ENCODE peak calls at places on chromosome 2, in seven cellular contexts. One of them, this sample, is unnamed.

GRCh38 chr2:47089083-47089464 is 66.0 kb downstream of the STPG4 start:
- DNase-seq in H1: no peak
- DNase-seq in IMR-90: peak
- DNase-seq in trophoblast cell: peak
- DNase-seq in mesenchymal stem cell: peak
- DNase-seq in mesendoderm: peak
- DNase-seq in H9: no peak
- DNase-seq in this sample: no peak

GRCh38 chr2:148971547-148971946 is 67.0 kb upstream of the LYPD6B start:
- DNase-seq in H1: no peak
- DNase-seq in IMR-90: no peak
- DNase-seq in trophoblast cell: no peak
- DNase-seq in mesenchymal stem cell: no peak
- DNase-seq in mesendoderm: no peak
- DNase-seq in H9: no peak
- DNase-seq in this sample: no peak

GRCh38 chr2:50039445-50039844 is 885.1 kb upstream of the FSHR start:
- DNase-seq in H1: no peak
- DNase-seq in IMR-90: no peak
- DNase-seq in trophoblast cell: no peak
- DNase-seq in mesenchymal stem cell: no peak
- DNase-seq in mesendoderm: no peak
- DNase-seq in H9: no peak
- DNase-seq in this sample: no peak

GRCh38 chr2:25323042-25323514 is 18.6 kb downstream of the DNMT3A start:
- DNase-seq in H1: peak
- DNase-seq in IMR-90: peak
- DNase-seq in trophoblast cell: peak
- DNase-seq in mesenchymal stem cell: peak
- DNase-seq in mesendoderm: peak
- DNase-seq in H9: peak
- DNase-seq in this sample: no peak

GRCh38 chr2:135132314-135132713 is 80.2 kb downstream of the RAB3GAP1 start:
- DNase-seq in H1: no peak
- DNase-seq in IMR-90: peak
- DNase-seq in trophoblast cell: no peak
- DNase-seq in mesenchymal stem cell: peak
- DNase-seq in mesendoderm: no peak
- DNase-seq in H9: no peak
- DNase-seq in this sample: no peak

GRCh38 chr2:9373047-9373446 is 50.3 kb downstream of the ITGB1BP1 start:
- DNase-seq in H1: no peak
- DNase-seq in IMR-90: no peak
- DNase-seq in trophoblast cell: no peak
- DNase-seq in mesenchymal stem cell: no peak
- DNase-seq in mesendoderm: no peak
- DNase-seq in H9: no peak
- DNase-seq in this sample: no peak

GRCh38 chr2:9982248-9982647 is 30.8 kb downstream of the GRHL1 start:
- DNase-seq in H1: no peak
- DNase-seq in IMR-90: peak
- DNase-seq in trophoblast cell: no peak
- DNase-seq in mesenchymal stem cell: no peak
- DNase-seq in mesendoderm: no peak
- DNase-seq in H9: no peak
- DNase-seq in this sample: no peak

GRCh38 chr2:172964511-172964910 is 111.1 kb upstream of the MAP3K20 start:
- DNase-seq in H1: no peak
- DNase-seq in IMR-90: peak
- DNase-seq in trophoblast cell: no peak
- DNase-seq in mesenchymal stem cell: peak
- DNase-seq in mesendoderm: no peak
- DNase-seq in H9: no peak
- DNase-seq in this sample: no peak

GRCh38 chr2:18001671-18002070 is 123.2 kb downstream of the KCNS3 start:
- DNase-seq in H1: no peak
- DNase-seq in IMR-90: no peak
- DNase-seq in trophoblast cell: no peak
- DNase-seq in mesenchymal stem cell: no peak
- DNase-seq in mesendoderm: no peak
- DNase-seq in H9: peak
- DNase-seq in this sample: no peak

GRCh38 chr2:58063641-58064040 is 17.0 kb downstream of the VRK2 start:
- DNase-seq in H1: no peak
- DNase-seq in IMR-90: peak
- DNase-seq in trophoblast cell: peak
- DNase-seq in mesenchymal stem cell: peak
- DNase-seq in mesendoderm: no peak
- DNase-seq in H9: no peak
- DNase-seq in this sample: no peak

GRCh38 chr2:29749041-29749440 is 172.3 kb downstream of the ALK start:
- DNase-seq in H1: no peak
- DNase-seq in IMR-90: no peak
- DNase-seq in trophoblast cell: no peak
- DNase-seq in mesenchymal stem cell: no peak
- DNase-seq in mesendoderm: no peak
- DNase-seq in H9: no peak
- DNase-seq in this sample: no peak

GRCh38 chr2:128511731-128512663 is 193.3 kb upstream of the HS6ST1 start:
- DNase-seq in H1: no peak
- DNase-seq in IMR-90: no peak
- DNase-seq in trophoblast cell: no peak
- DNase-seq in mesenchymal stem cell: no peak
- DNase-seq in mesendoderm: no peak
- DNase-seq in H9: no peak
- DNase-seq in this sample: no peak

GRCh38 chr2:38671303-38671702 is 5.4 kb downstream of the GALM start:
- DNase-seq in H1: no peak
- DNase-seq in IMR-90: no peak
- DNase-seq in trophoblast cell: no peak
- DNase-seq in mesenchymal stem cell: no peak
- DNase-seq in mesendoderm: peak
- DNase-seq in H9: peak
- DNase-seq in this sample: no peak

GRCh38 chr2:105437708-105438103 is 38.9 kb upstream of the FHL2 start:
- DNase-seq in H1: no peak
- DNase-seq in IMR-90: peak
- DNase-seq in trophoblast cell: no peak
- DNase-seq in mesenchymal stem cell: peak
- DNase-seq in mesendoderm: no peak
- DNase-seq in H9: no peak
- DNase-seq in this sample: no peak

GRCh38 chr2:105421053-105421452 is 22.2 kb upstream of the FHL2 start:
- DNase-seq in H1: no peak
- DNase-seq in IMR-90: no peak
- DNase-seq in trophoblast cell: no peak
- DNase-seq in mesenchymal stem cell: no peak
- DNase-seq in mesendoderm: no peak
- DNase-seq in H9: no peak
- DNase-seq in this sample: no peak

GRCh38 chr2:67851946-67852345 is 210.9 kb downstream of the C1D start:
- DNase-seq in H1: no peak
- DNase-seq in IMR-90: no peak
- DNase-seq in trophoblast cell: no peak
- DNase-seq in mesenchymal stem cell: no peak
- DNase-seq in mesendoderm: no peak
- DNase-seq in H9: no peak
- DNase-seq in this sample: no peak

GRCh38 chr2:24360050-24360962 is at the start of gene ITSN2:
- DNase-seq in H1: no peak
- DNase-seq in IMR-90: peak
- DNase-seq in trophoblast cell: peak
- DNase-seq in mesenchymal stem cell: peak
- DNase-seq in mesendoderm: peak
- DNase-seq in H9: peak
- DNase-seq in this sample: peak

GRCh38 chr2:8202139-8202538 is 479.7 kb upstream of the ID2 start:
- DNase-seq in H1: no peak
- DNase-seq in IMR-90: no peak
- DNase-seq in trophoblast cell: peak
- DNase-seq in mesenchymal stem cell: no peak
- DNase-seq in mesendoderm: no peak
- DNase-seq in H9: no peak
- DNase-seq in this sample: no peak

GRCh38 chr2:73020657-73021370 is 50.7 kb downstream of the SFXN5 start:
- DNase-seq in H1: no peak
- DNase-seq in IMR-90: peak
- DNase-seq in trophoblast cell: peak
- DNase-seq in mesenchymal stem cell: peak
- DNase-seq in mesendoderm: peak
- DNase-seq in H9: no peak
- DNase-seq in this sample: no peak

GRCh38 chr2:30208453-30208852 is 22.9 kb upstream of the LBH start:
- DNase-seq in H1: peak
- DNase-seq in IMR-90: peak
- DNase-seq in trophoblast cell: peak
- DNase-seq in mesenchymal stem cell: peak
- DNase-seq in mesendoderm: peak
- DNase-seq in H9: peak
- DNase-seq in this sample: peak

GRCh38 chr2:171086352-171087290 is 74.1 kb downstream of the TLK1 start:
- DNase-seq in H1: peak
- DNase-seq in IMR-90: peak
- DNase-seq in trophoblast cell: peak
- DNase-seq in mesenchymal stem cell: peak
- DNase-seq in mesendoderm: peak
- DNase-seq in H9: peak
- DNase-seq in this sample: peak

GRCh38 chr2:196435189-196435588 is 204.3 kb upstream of the CCDC150 start:
- DNase-seq in H1: no peak
- DNase-seq in IMR-90: peak
- DNase-seq in trophoblast cell: no peak
- DNase-seq in mesenchymal stem cell: peak
- DNase-seq in mesendoderm: no peak
- DNase-seq in H9: no peak
- DNase-seq in this sample: no peak

GRCh38 chr2:156562136-156562535 is 126.0 kb downstream of the GPD2 start:
- DNase-seq in H1: no peak
- DNase-seq in IMR-90: no peak
- DNase-seq in trophoblast cell: no peak
- DNase-seq in mesenchymal stem cell: no peak
- DNase-seq in mesendoderm: peak
- DNase-seq in H9: no peak
- DNase-seq in this sample: no peak

GRCh38 chr2:109266511-109266910 is 137.5 kb downstream of the SH3RF3 start:
- DNase-seq in H1: no peak
- DNase-seq in IMR-90: no peak
- DNase-seq in trophoblast cell: no peak
- DNase-seq in mesenchymal stem cell: no peak
- DNase-seq in mesendoderm: no peak
- DNase-seq in H9: no peak
- DNase-seq in this sample: no peak

GRCh38 chr2:76930076-76930734 is 592.0 kb downstream of the LRRTM4 start:
- DNase-seq in H1: no peak
- DNase-seq in IMR-90: no peak
- DNase-seq in trophoblast cell: no peak
- DNase-seq in mesenchymal stem cell: no peak
- DNase-seq in mesendoderm: no peak
- DNase-seq in H9: no peak
- DNase-seq in this sample: no peak

GRCh38 chr2:112813043-112813966 is 23.3 kb downstream of the IL1B start:
- DNase-seq in H1: no peak
- DNase-seq in IMR-90: no peak
- DNase-seq in trophoblast cell: peak
- DNase-seq in mesenchymal stem cell: no peak
- DNase-seq in mesendoderm: no peak
- DNase-seq in H9: no peak
- DNase-seq in this sample: no peak
- H3K9ac ChIP-seq in H1: no peak
- H3K9ac ChIP-seq in IMR-90: peak
- H3K9ac ChIP-seq in trophoblast cell: no peak
- H3K9ac ChIP-seq in mesenchymal stem cell: peak
- H3K9ac ChIP-seq in mesendoderm: no peak
- H3K9ac ChIP-seq in H9: no peak
- H3K9ac ChIP-seq in this sample: no peak

DNA sequence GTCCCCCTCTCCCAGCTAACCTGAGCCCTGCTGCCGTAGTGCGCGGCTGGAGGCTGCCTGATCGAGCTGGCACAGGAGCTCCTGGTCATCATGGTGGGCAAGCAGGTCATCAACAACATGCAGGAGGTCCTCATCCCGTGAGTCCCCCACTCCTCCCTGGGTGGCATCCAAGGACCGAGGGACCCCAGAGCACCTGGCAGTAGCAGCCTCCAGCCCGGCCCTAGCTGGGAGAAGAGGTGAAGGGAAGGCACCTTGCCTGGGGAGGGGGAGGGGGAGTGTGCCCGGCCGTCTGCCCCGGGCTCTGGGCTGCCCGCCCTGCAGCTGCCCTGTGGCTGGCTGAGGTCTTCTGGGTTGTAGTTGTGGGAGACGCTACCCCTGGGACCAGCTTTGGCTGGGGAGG is 26.3 kb downstream of the ANO7 start:
- DNase-seq in H1: no peak
- DNase-seq in IMR-90: no peak
- DNase-seq in trophoblast cell: no peak
- DNase-seq in mesenchymal stem cell: no peak
- DNase-seq in mesendoderm: no peak
- DNase-seq in H9: no peak
- DNase-seq in this sample: no peak
- H3K23ac ChIP-seq in H1: no peak
- H3K23ac ChIP-seq in IMR-90: no peak
- H3K23ac ChIP-seq in trophoblast cell: no peak
- H3K23ac ChIP-seq in mesenchymal stem cell: no peak
- H3K23ac ChIP-seq in mesendoderm: no peak
- H3K23ac ChIP-seq in H9: no peak
- H3K23ac ChIP-seq in this sample: no peak

GRCh38 chr2:127218843-127219715 is 1.0 kb downstream of the CYP27C1 start:
- DNase-seq in H1: no peak
- DNase-seq in IMR-90: no peak
- DNase-seq in trophoblast cell: no peak
- DNase-seq in mesenchymal stem cell: peak
- DNase-seq in mesendoderm: peak
- DNase-seq in H9: no peak
- DNase-seq in this sample: peak
- H3K9ac ChIP-seq in H1: no peak
- H3K9ac ChIP-seq in IMR-90: no peak
- H3K9ac ChIP-seq in trophoblast cell: peak
- H3K9ac ChIP-seq in mesenchymal stem cell: peak
- H3K9ac ChIP-seq in mesendoderm: peak
- H3K9ac ChIP-seq in H9: peak
- H3K9ac ChIP-seq in this sample: peak

DNA sequence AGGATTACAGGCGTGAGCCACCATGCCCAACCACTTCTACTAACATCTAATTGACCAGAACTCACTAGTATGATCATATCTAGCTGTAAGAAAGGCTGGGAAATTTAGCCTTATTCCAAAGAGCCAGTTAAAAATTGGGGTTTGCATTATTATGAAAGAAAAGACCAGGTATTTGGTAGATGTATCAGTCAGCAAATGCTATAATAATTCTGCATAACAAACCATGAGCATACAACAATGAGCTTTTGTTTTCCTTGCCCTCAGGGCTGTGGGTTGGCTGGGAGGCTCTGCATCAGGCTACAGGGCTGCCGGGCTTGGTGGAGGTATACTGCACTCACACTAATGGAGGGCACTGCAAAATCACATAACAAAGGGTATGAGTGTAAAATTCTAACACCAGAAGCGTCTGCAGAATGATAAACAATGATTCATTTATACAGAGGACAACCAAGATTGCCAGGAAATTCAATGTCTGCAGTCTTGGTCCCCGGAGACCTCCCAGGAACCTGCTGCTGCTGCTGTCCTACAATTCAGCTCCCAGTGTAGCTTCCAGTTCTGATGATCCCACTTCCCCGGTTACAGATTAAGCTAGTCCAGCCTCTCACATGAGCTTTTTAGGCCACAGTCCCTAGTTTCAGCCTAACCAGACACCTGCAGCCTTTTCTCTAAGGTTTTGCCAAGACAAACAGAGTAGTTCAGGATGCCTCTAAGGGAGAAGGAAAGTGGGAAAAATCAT is 32.2 kb upstream of the ST3GAL5 start:
- DNase-seq in H1: no peak
- DNase-seq in IMR-90: peak
- DNase-seq in trophoblast cell: no peak
- DNase-seq in mesenchymal stem cell: peak
- DNase-seq in mesendoderm: peak
- DNase-seq in H9: no peak
- DNase-seq in this sample: no peak
- H3K23ac ChIP-seq in H1: no peak
- H3K23ac ChIP-seq in IMR-90: peak
- H3K23ac ChIP-seq in trophoblast cell: no peak
- H3K23ac ChIP-seq in mesenchymal stem cell: no peak
- H3K23ac ChIP-seq in mesendoderm: no peak
- H3K23ac ChIP-seq in H9: no peak
- H3K23ac ChIP-seq in this sample: no peak